ENCODE peak calls at places on chromosomes 2 and 18, in five cellular contexts. Y is NCI-H460; S is COR-L47; W is activated T-helper 9 cell treated with anti-CD3 and anti-CD28 coated beads, Interleukin-2, amount 50 U/mL, for 16 hours; B is stimulated activated CD8-positive, alpha-beta memory T cell treated with anti-CD3 and anti-CD28 coated beads, Interleukin-15, amount 100 ng/mL, for 4 hours. F is an unnamed sample.

GRCh38 chr2:287471-287885 is 413 bp downstream of the ALKAL2 start:
- DNase-seq in B (no peak), Y (no peak), W (no peak), S (no peak), F (no peak)

GRCh38 chr2:59935005-59935404 is 618.4 kb downstream of the BCL11A start:
- DNase-seq in B (no peak), W (no peak), S (no peak), Y (no peak), F (no peak)

GRCh38 chr2:196176142-196176738 is 4.9 kb upstream of the STK17B start:
- DNase-seq in W (peak; percentile 74), S (no peak), B (peak; percentile 77), Y (no peak), F (no peak)

GRCh38 chr18:48605408-48605845 is 66.6 kb downstream of the CTIF start:
- DNase-seq in Y (no peak), W (no peak), S (peak; percentile 81), B (no peak), F (no peak)

GRCh38 chr2:12534646-12535263 is 182.0 kb upstream of the TRIB2 start:
- DNase-seq in S (no peak), W (no peak), B (no peak), Y (no peak), F (no peak)

GRCh38 chr2:8819194-8819593 is 18.2 kb downstream of the KIDINS220 start:
- DNase-seq in Y (no peak), B (no peak), S (no peak), W (no peak), F (peak; percentile 15)

GRCh38 chr2:159262226-159262625 is 24.3 kb downstream of the WDSUB1 start:
- DNase-seq in S (no peak), W (no peak), B (no peak), Y (no peak), F (no peak)

GRCh38 chr2:50786345-50786744 is 245.6 kb downstream of the NRXN1 start:
- DNase-seq in B (no peak), W (no peak), S (no peak), Y (no peak), F (no peak)

GRCh38 chr2:121527009-121527682 is 3.5 kb upstream of the RNU4ATAC start:
- DNase-seq in W (no peak), Y (no peak), S (no peak), B (no peak), F (no peak)

F was measured in RKO.